ENCODE peak calls at places on chromosome 13, in six cellular contexts. N, I, M, F, O and G are unnamed samples. For H3K27me3, the result is how much of the 10 kb centered on the place peaks cover.

GRCh38 chr13:79943633-79944032 is 397.3 kb downstream of the SPRY2 start:
- DNase-seq in F (no peak), M (no peak), O (no peak), N (no peak), I (no peak), G (no peak)

GRCh38 chr13:46355906-46356305 is 31.1 kb downstream of the RUBCNL start:
- DNase-seq in O (no peak), M (no peak), N (no peak), F (no peak), I (no peak), G (no peak)

GRCh38 chr13:49587311-49587847 is 2.0 kb upstream of the RCBTB1 start:
- DNase-seq in N (no peak), M (no peak), I (no peak), O (no peak), F (peak), G (no peak)

GRCh38 chr13:96090240-96091101 is 564 bp downstream of the HS6ST3 start:
- DNase-seq in F (no peak), N (peak), O (peak), I (peak), M (peak), G (no peak)

GRCh38 chr13:103883152-103883551 is 816.9 kb upstream of the SLC10A2 start:
- DNase-seq in M (no peak), O (peak), I (peak), N (peak), F (peak), G (no peak)

GRCh38 chr13:30830638-30830965 is 75.5 kb upstream of the MEDAG start:
- DNase-seq in M (no peak), O (no peak), N (no peak), I (no peak), F (no peak), G (no peak)

GRCh38 chr13:20666948-20667347 is 36.6 kb upstream of the IL17D start:
- DNase-seq in M (no peak), F (no peak), I (no peak), O (no peak), N (no peak), G (no peak)

GRCh38 chr13:39892731-39893293 is 237.3 kb downstream of the COG6 start:
- DNase-seq in O (no peak), N (no peak), F (no peak), M (no peak), I (no peak), G (peak)

DNA sequence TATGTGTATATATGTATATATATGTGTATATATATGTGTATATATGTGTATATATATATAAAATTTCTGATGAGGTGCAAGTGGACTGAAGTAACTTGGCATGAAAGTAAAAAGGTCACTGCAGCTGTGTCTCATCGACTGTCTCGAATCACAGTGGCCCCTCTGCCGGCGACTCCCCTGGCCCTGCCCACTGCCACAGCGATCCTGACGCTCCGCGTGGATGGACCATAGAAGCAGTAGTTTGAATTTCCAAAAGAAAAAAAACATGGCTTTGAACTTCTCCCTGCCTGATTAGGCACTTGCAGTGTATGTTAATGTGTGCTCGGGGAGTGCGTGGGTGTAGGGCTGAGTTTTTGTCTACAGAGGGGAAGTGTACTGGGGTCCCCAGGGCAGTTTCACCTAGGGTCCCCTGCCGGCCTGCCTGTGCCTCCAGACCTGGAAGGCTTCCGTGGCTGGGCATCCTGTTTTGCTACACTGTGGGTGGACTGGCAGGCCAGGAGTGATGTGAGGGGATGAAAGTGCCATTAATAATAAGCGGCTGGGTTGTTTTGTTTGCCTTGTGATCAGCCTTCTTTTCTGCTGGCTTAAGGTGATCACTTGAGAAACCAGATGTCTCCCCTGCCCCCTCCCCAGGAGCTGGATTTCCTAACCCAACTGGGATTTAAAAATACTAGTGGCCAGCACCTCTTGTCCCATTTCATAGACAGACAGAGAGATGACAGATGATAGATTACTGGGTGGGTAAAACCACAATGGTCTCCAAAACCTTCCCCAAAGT is 10.7 kb downstream of the ZIC5 start:
- DNase-seq in N (no peak), M (no peak), I (peak), O (no peak), F (no peak), G (no peak)
- H3K27me3 ChIP-seq in N (under half), M (under half), I (half or more), O (half or more), F (under half), G (half or more)

DNA sequence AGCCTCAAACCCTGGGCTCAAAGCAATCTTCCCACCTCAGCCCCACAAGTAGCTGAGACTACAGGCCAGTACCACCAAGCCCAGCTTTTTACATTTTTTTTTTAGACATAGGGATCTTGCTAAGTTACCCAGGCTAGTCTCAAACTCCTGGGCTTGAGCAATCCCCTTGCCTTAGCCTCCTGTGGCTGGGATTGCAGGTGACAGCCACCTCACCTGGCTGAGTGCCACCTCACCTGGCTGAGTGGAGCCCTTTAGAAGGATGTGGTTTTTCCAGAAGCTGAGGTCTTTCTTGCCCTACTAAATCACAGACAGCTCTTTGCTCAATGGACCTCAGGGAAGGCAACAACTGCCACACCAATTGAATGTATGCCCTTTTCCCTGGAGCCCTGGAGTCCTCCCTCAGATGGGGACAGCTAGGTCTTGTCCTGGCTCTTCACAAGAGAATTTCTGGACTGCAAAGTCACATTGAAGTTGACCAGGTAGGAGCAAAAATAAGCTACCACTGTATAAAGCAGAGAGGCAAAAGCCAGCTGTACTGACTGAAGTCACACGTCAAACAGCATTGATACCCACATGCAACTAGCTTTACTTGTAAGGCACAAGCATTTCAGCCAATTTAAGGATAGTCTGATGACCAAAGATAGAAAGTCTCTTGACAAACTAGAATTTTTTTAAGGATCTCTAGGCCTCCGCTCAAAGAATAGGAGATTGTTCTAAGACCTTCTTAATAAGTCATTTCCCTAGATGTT is 14.0 kb downstream of the PDX1 start:
- DNase-seq in I (no peak), N (no peak), M (no peak), F (no peak), O (no peak), G (no peak)
- H3K27me3 ChIP-seq in I (half or more), N (under half), M (under half), F (under half), O (half or more), G (under half)

GRCh38 chr13:78598382-78598781 is 5.0 kb downstream of the POU4F1 start:
- DNase-seq in M (no peak), O (no peak), N (no peak), I (no peak), F (no peak), G (no peak)
- H3K27me3 ChIP-seq in M (under half), O (half or more), N (under half), I (half or more), F (half or more), G (half or more)

GRCh38 chr13:27806744-27807387 is 14.6 kb downstream of the GSX1 start:
- DNase-seq in O (peak), F (no peak), I (peak), N (no peak), M (no peak), G (no peak)

GRCh38 chr13:27808866-27809546 is 16.7 kb downstream of the GSX1 start:
- DNase-seq in N (no peak), F (no peak), O (no peak), M (no peak), I (no peak), G (no peak)

GRCh38 chr13:27813826-27814225 is 21.5 kb downstream of the GSX1 start:
- DNase-seq in F (no peak), M (no peak), N (no peak), I (no peak), O (peak), G (no peak)

GRCh38 chr13:27810009-27810408 is 17.7 kb downstream of the GSX1 start:
- DNase-seq in I (no peak), N (no peak), M (no peak), O (no peak), F (no peak), G (no peak)

GRCh38 chr13:27810461-27810860 is 18.2 kb downstream of the GSX1 start:
- DNase-seq in I (no peak), O (no peak), F (no peak), M (no peak), N (no peak), G (no peak)
- H3K27me3 ChIP-seq in I (half or more), O (half or more), F (under half), M (under half), N (under half), G (under half)

GRCh38 chr13:99987180-99988047 is 5.8 kb downstream of the ZIC2 start:
- DNase-seq in O (peak), F (no peak), N (peak), M (no peak), I (peak), G (no peak)
- H3K27me3 ChIP-seq in O (under half), F (under half), N (under half), M (under half), I (half or more), G (half or more)

DNA sequence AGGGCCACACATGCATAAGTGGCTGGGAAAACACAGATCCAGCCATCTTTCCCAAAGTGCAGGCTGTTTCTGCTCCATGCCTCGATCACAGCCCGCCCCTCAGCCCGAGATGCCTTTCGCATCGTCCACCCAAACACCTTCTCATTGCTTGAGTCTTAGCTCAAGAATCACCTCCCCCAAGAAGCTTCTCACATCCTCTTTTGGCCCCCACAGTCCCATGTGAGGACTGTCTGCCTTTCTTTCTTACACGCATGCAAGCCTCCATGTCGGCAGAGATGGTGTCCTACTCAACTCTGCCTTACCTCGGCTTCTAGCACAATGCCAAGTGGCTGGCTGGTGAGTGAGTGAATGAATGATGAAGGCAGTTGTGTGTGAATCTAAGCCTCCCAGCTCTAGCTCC is 18.1 kb upstream of the GSX1 start:
- DNase-seq in O (no peak), I (no peak), F (no peak), M (no peak), N (no peak), G (no peak)
- H3K27me3 ChIP-seq in O (half or more), I (under half), F (under half), M (under half), N (under half), G (under half)

GRCh38 chr13:73496711-73497110 is 437.9 kb downstream of the KLF5 start:
- DNase-seq in I (no peak), O (no peak), M (no peak), N (no peak), F (no peak), G (no peak)
- H3K27me3 ChIP-seq in I (under half), O (under half), M (under half), N (under half), F (under half), G (under half)

DNA sequence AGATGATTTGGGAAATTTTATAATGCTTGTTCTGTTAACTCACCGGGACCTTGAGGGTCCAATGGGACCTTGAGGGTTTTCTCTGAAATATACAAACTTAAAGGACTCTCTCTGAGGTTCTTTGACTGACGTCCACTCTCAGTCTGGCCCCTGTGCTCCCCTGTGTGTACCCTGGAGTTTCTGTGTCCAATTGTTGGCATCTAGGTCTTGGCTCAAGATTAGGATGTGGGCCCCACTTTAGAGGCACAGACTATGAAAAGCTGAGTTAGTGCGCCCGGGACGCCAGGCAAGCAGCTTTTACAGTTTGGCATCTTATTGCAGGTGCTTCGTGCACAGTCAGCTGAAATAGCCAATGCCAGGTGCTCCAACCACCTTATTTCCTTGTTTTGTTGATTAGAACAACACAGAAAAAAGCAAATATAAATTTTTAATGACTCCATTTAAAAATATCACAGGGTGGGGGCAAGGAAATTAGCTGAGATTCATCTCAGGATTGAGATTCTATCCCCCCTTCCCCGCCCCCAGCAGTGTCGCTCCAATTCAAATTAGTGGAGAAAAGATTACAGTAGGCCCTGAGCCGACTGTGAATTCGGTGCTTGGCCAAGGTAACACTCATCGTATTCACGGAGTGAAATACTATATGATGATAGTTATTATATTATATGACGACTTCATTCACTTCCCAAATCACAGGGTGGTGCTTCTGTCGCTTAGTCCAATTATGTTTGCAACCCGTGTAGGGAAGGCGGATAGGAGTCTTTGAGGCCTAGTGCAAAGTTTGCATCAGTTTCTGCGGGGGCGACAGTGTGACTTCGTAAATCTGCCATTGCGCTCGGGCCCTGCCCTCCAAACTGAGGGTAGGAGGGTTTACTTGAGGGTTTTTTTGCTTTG is 4.3 kb downstream of the SOX1 start:
- DNase-seq in F (no peak), M (no peak), O (no peak), I (no peak), N (no peak), G (no peak)
- H3K27me3 ChIP-seq in F (half or more), M (under half), O (half or more), I (half or more), N (under half), G (under half)